ENCODE peak calls at places on chromosomes 4 and X, in ten cellular contexts. One of them, this sample, is unnamed.

GRCh38 chr4:159131564-159131963 is 28.7 kb downstream of the RAPGEF2 start:
- DNase-seq in CD4-positive, CD25-positive, alpha-beta regulatory T cell: no peak
- DNase-seq in astrocyte: no peak
- DNase-seq in ovary: no peak
- DNase-seq in OCI-LY7: no peak
- DNase-seq in epithelial cell of esophagus: no peak
- DNase-seq in GM23248: no peak
- DNase-seq in lower lobe of right lung: no peak
- DNase-seq in IMR-90: no peak
- DNase-seq in mucosa of descending colon: no peak
- DNase-seq in this sample: no peak

GRCh38 chr4:41122309-41122708 is 92.0 kb downstream of the APBB2 start:
- DNase-seq in GM23248: no peak
- DNase-seq in mucosa of descending colon: no peak
- DNase-seq in lower lobe of right lung: no peak
- DNase-seq in CD4-positive, CD25-positive, alpha-beta regulatory T cell: no peak
- DNase-seq in OCI-LY7: no peak
- DNase-seq in astrocyte: no peak
- DNase-seq in IMR-90: no peak
- DNase-seq in ovary: no peak
- DNase-seq in epithelial cell of esophagus: no peak
- DNase-seq in this sample: no peak

GRCh38 chrX:12978205-12979010 is 3.5 kb downstream of the TMSB4X start:
- DNase-seq in CD4-positive, CD25-positive, alpha-beta regulatory T cell: peak
- DNase-seq in GM23248: peak
- DNase-seq in OCI-LY7: peak
- DNase-seq in mucosa of descending colon: peak
- DNase-seq in astrocyte: peak
- DNase-seq in IMR-90: peak
- DNase-seq in lower lobe of right lung: peak
- DNase-seq in ovary: peak
- DNase-seq in epithelial cell of esophagus: peak
- DNase-seq in this sample: peak

GRCh38 chrX:135302269-135302873 is 6.9 kb upstream of the ETDC start:
- DNase-seq in epithelial cell of esophagus: no peak
- DNase-seq in astrocyte: no peak
- DNase-seq in CD4-positive, CD25-positive, alpha-beta regulatory T cell: no peak
- DNase-seq in GM23248: no peak
- DNase-seq in lower lobe of right lung: no peak
- DNase-seq in IMR-90: no peak
- DNase-seq in mucosa of descending colon: no peak
- DNase-seq in OCI-LY7: no peak
- DNase-seq in ovary: no peak
- DNase-seq in this sample: no peak

GRCh38 chr4:168856312-168856711 is 153.7 kb downstream of the CBR4 start:
- DNase-seq in CD4-positive, CD25-positive, alpha-beta regulatory T cell: no peak
- DNase-seq in GM23248: peak
- DNase-seq in ovary: no peak
- DNase-seq in lower lobe of right lung: no peak
- DNase-seq in epithelial cell of esophagus: no peak
- DNase-seq in IMR-90: peak
- DNase-seq in OCI-LY7: no peak
- DNase-seq in astrocyte: peak
- DNase-seq in mucosa of descending colon: no peak
- DNase-seq in this sample: peak

GRCh38 chrX:4642114-4642513 is 928.7 kb upstream of the PRKX start:
- DNase-seq in lower lobe of right lung: no peak
- DNase-seq in IMR-90: no peak
- DNase-seq in ovary: no peak
- DNase-seq in OCI-LY7: no peak
- DNase-seq in CD4-positive, CD25-positive, alpha-beta regulatory T cell: no peak
- DNase-seq in mucosa of descending colon: no peak
- DNase-seq in astrocyte: no peak
- DNase-seq in GM23248: no peak
- DNase-seq in epithelial cell of esophagus: no peak
- DNase-seq in this sample: no peak

GRCh38 chrX:88982933-88983332 is 235.9 kb downstream of the CPXCR1 start:
- DNase-seq in mucosa of descending colon: no peak
- DNase-seq in ovary: no peak
- DNase-seq in CD4-positive, CD25-positive, alpha-beta regulatory T cell: no peak
- DNase-seq in OCI-LY7: no peak
- DNase-seq in astrocyte: no peak
- DNase-seq in GM23248: no peak
- DNase-seq in lower lobe of right lung: no peak
- DNase-seq in epithelial cell of esophagus: no peak
- DNase-seq in IMR-90: no peak
- DNase-seq in this sample: no peak

GRCh38 chr4:2971275-2971674 is 7.9 kb downstream of the GRK4 start:
- DNase-seq in lower lobe of right lung: no peak
- DNase-seq in epithelial cell of esophagus: no peak
- DNase-seq in mucosa of descending colon: no peak
- DNase-seq in IMR-90: no peak
- DNase-seq in ovary: no peak
- DNase-seq in CD4-positive, CD25-positive, alpha-beta regulatory T cell: no peak
- DNase-seq in astrocyte: no peak
- DNase-seq in OCI-LY7: no peak
- DNase-seq in GM23248: no peak
- DNase-seq in this sample: no peak

GRCh38 chr4:11470709-11471441 is 42.2 kb upstream of the HS3ST1 start:
- DNase-seq in GM23248: no peak
- DNase-seq in astrocyte: no peak
- DNase-seq in epithelial cell of esophagus: peak
- DNase-seq in lower lobe of right lung: no peak
- DNase-seq in CD4-positive, CD25-positive, alpha-beta regulatory T cell: no peak
- DNase-seq in IMR-90: no peak
- DNase-seq in OCI-LY7: no peak
- DNase-seq in mucosa of descending colon: no peak
- DNase-seq in ovary: no peak
- DNase-seq in this sample: no peak

GRCh38 chr4:76904646-76905190 is 6.8 kb upstream of the SOWAHB start:
- DNase-seq in CD4-positive, CD25-positive, alpha-beta regulatory T cell: no peak
- DNase-seq in GM23248: no peak
- DNase-seq in OCI-LY7: no peak
- DNase-seq in epithelial cell of esophagus: peak
- DNase-seq in IMR-90: no peak
- DNase-seq in ovary: no peak
- DNase-seq in astrocyte: no peak
- DNase-seq in lower lobe of right lung: no peak
- DNase-seq in mucosa of descending colon: no peak
- DNase-seq in this sample: no peak

GRCh38 chrX:132488819-132489255 is at the start of gene MBNL3:
- DNase-seq in ovary: no peak
- DNase-seq in lower lobe of right lung: peak
- DNase-seq in astrocyte: peak
- DNase-seq in CD4-positive, CD25-positive, alpha-beta regulatory T cell: peak
- DNase-seq in mucosa of descending colon: peak
- DNase-seq in GM23248: peak
- DNase-seq in OCI-LY7: peak
- DNase-seq in epithelial cell of esophagus: peak
- DNase-seq in IMR-90: peak
- DNase-seq in this sample: peak

GRCh38 chr4:110224812-110225211 is 26.4 kb upstream of the ELOVL6 start:
- DNase-seq in GM23248: peak
- DNase-seq in lower lobe of right lung: no peak
- DNase-seq in CD4-positive, CD25-positive, alpha-beta regulatory T cell: no peak
- DNase-seq in IMR-90: peak
- DNase-seq in OCI-LY7: no peak
- DNase-seq in astrocyte: peak
- DNase-seq in ovary: no peak
- DNase-seq in mucosa of descending colon: no peak
- DNase-seq in epithelial cell of esophagus: no peak
- DNase-seq in this sample: no peak

GRCh38 chrX:15315509-15315908 is at the start of gene ASB11:
- DNase-seq in astrocyte: no peak
- DNase-seq in IMR-90: no peak
- DNase-seq in OCI-LY7: no peak
- DNase-seq in CD4-positive, CD25-positive, alpha-beta regulatory T cell: no peak
- DNase-seq in epithelial cell of esophagus: no peak
- DNase-seq in mucosa of descending colon: no peak
- DNase-seq in lower lobe of right lung: no peak
- DNase-seq in ovary: no peak
- DNase-seq in GM23248: no peak
- DNase-seq in this sample: no peak

GRCh38 chrX:15310117-15310516 is 5.3 kb downstream of the ASB11 start:
- DNase-seq in ovary: no peak
- DNase-seq in CD4-positive, CD25-positive, alpha-beta regulatory T cell: no peak
- DNase-seq in GM23248: peak
- DNase-seq in IMR-90: peak
- DNase-seq in lower lobe of right lung: no peak
- DNase-seq in OCI-LY7: no peak
- DNase-seq in astrocyte: peak
- DNase-seq in epithelial cell of esophagus: peak
- DNase-seq in mucosa of descending colon: no peak
- DNase-seq in this sample: peak

GRCh38 chrX:15314472-15314871 is 968 bp downstream of the ASB11 start:
- DNase-seq in lower lobe of right lung: no peak
- DNase-seq in OCI-LY7: no peak
- DNase-seq in mucosa of descending colon: no peak
- DNase-seq in IMR-90: no peak
- DNase-seq in GM23248: no peak
- DNase-seq in astrocyte: no peak
- DNase-seq in epithelial cell of esophagus: no peak
- DNase-seq in CD4-positive, CD25-positive, alpha-beta regulatory T cell: no peak
- DNase-seq in ovary: no peak
- DNase-seq in this sample: no peak

DNA sequence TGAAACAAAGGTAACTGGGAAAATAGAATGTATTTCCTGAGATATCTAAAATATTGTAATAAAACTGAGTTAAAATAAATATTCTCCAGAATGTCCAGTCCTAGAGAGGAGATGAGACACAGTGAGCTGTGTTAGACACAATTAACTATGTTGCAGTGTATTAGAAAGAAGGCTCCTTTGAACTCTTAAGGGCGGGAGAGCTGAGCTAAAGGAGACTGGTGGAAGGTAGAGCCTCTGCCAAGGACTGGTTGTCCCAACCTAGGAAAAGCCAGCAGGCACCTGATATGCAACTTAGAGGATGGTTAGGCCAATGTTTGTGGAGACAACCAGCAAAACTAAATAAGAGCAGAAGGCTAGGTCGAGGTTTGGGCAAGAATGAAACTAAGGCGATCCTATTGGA is 4.3 kb downstream of the ASB11 start:
- DNase-seq in astrocyte: no peak
- DNase-seq in OCI-LY7: no peak
- DNase-seq in IMR-90: no peak
- DNase-seq in epithelial cell of esophagus: no peak
- DNase-seq in GM23248: no peak
- DNase-seq in ovary: no peak
- DNase-seq in CD4-positive, CD25-positive, alpha-beta regulatory T cell: no peak
- DNase-seq in mucosa of descending colon: no peak
- DNase-seq in lower lobe of right lung: no peak
- DNase-seq in this sample: no peak
- H3K4me3 ChIP-seq in astrocyte: no peak
- H3K4me3 ChIP-seq in OCI-LY7: no peak
- H3K4me3 ChIP-seq in IMR-90: no peak
- H3K4me3 ChIP-seq in epithelial cell of esophagus: no peak
- H3K4me3 ChIP-seq in GM23248: no peak
- H3K4me3 ChIP-seq in ovary: no peak
- H3K4me3 ChIP-seq in CD4-positive, CD25-positive, alpha-beta regulatory T cell: no peak
- H3K4me3 ChIP-seq in mucosa of descending colon: no peak
- H3K4me3 ChIP-seq in lower lobe of right lung: no peak
- H3K4me3 ChIP-seq in this sample: no peak

DNA sequence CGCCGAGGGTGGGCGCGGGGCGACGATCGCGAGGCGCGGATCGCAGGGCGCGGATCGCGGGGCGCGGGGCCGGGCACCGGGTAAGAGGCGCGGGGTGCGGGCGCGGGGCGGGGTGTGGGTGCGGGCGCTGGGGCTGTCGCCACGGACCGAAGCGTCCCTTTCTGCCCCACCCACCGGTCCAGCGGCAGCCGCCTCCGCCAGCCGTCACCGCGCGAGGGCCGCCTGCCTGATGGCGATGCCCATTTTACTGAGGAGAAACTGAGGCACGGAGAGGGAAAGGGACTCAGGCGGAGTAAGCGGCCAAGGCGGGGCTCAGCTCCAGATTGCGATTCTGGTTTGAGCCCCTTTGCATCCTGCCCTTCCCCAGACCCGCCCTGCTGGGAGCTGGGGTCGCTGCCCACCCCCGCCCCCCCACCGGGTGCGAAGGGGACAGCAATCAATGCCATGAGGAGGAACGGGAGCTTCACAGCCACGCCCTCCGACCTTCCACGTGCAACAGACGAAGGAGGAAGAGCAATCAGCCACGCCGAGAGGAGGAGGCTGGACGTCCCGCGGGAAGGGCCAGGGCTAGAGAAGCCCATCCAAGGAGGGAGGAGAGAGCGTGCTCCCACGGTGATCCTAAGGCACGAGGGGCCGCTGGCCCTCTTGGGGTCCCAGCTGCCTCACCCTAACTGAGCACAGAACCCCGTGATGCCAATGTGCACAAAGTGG is 10.9 kb upstream of the MAN2B2 start:
- DNase-seq in ovary: no peak
- DNase-seq in OCI-LY7: no peak
- DNase-seq in lower lobe of right lung: no peak
- DNase-seq in mucosa of descending colon: peak
- DNase-seq in epithelial cell of esophagus: no peak
- DNase-seq in IMR-90: no peak
- DNase-seq in CD4-positive, CD25-positive, alpha-beta regulatory T cell: no peak
- DNase-seq in astrocyte: no peak
- DNase-seq in GM23248: no peak
- DNase-seq in this sample: no peak
- H3K4me3 ChIP-seq in ovary: no peak
- H3K4me3 ChIP-seq in OCI-LY7: no peak
- H3K4me3 ChIP-seq in lower lobe of right lung: peak
- H3K4me3 ChIP-seq in mucosa of descending colon: no peak
- H3K4me3 ChIP-seq in epithelial cell of esophagus: peak
- H3K4me3 ChIP-seq in IMR-90: no peak
- H3K4me3 ChIP-seq in CD4-positive, CD25-positive, alpha-beta regulatory T cell: no peak
- H3K4me3 ChIP-seq in astrocyte: no peak
- H3K4me3 ChIP-seq in GM23248: no peak
- H3K4me3 ChIP-seq in this sample: peak

GRCh38 chr4:185282968-185283367 is 73.6 kb downstream of the SNX25 start:
- DNase-seq in IMR-90: peak
- DNase-seq in lower lobe of right lung: no peak
- DNase-seq in astrocyte: no peak
- DNase-seq in GM23248: peak
- DNase-seq in ovary: no peak
- DNase-seq in CD4-positive, CD25-positive, alpha-beta regulatory T cell: no peak
- DNase-seq in mucosa of descending colon: no peak
- DNase-seq in epithelial cell of esophagus: peak
- DNase-seq in OCI-LY7: no peak
- DNase-seq in this sample: peak
- H3K4me3 ChIP-seq in IMR-90: no peak
- H3K4me3 ChIP-seq in lower lobe of right lung: no peak
- H3K4me3 ChIP-seq in astrocyte: no peak
- H3K4me3 ChIP-seq in GM23248: no peak
- H3K4me3 ChIP-seq in ovary: no peak
- H3K4me3 ChIP-seq in CD4-positive, CD25-positive, alpha-beta regulatory T cell: no peak
- H3K4me3 ChIP-seq in mucosa of descending colon: no peak
- H3K4me3 ChIP-seq in epithelial cell of esophagus: no peak
- H3K4me3 ChIP-seq in OCI-LY7: no peak
- H3K4me3 ChIP-seq in this sample: no peak

DNA sequence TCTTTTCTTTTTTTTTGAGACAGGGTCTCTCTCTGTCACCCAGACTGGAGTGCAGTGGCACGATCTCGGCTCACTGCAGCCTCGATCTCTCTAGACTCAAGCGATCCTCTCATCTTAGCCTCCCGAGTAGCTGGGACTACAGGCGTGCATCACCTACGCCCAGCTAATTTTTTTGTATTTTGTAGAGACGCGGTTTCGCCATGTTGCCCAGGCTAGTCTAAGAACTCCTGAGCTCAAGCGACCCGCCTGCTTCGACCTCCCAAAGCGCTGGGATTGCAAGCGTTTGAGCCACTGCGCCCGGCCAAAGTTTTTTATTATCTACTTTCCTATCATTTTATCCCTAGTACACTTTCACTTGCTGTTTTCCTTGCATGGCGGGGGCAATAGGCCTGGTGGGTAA is 1.4 kb downstream of the UBA6 start:
- DNase-seq in IMR-90: no peak
- DNase-seq in astrocyte: no peak
- DNase-seq in OCI-LY7: no peak
- DNase-seq in lower lobe of right lung: no peak
- DNase-seq in epithelial cell of esophagus: no peak
- DNase-seq in GM23248: no peak
- DNase-seq in ovary: no peak
- DNase-seq in CD4-positive, CD25-positive, alpha-beta regulatory T cell: no peak
- DNase-seq in mucosa of descending colon: peak
- DNase-seq in this sample: no peak
- H3K4me3 ChIP-seq in IMR-90: peak
- H3K4me3 ChIP-seq in astrocyte: peak
- H3K4me3 ChIP-seq in OCI-LY7: peak
- H3K4me3 ChIP-seq in lower lobe of right lung: peak
- H3K4me3 ChIP-seq in epithelial cell of esophagus: peak
- H3K4me3 ChIP-seq in GM23248: peak
- H3K4me3 ChIP-seq in ovary: no peak
- H3K4me3 ChIP-seq in CD4-positive, CD25-positive, alpha-beta regulatory T cell: peak
- H3K4me3 ChIP-seq in mucosa of descending colon: no peak
- H3K4me3 ChIP-seq in this sample: no peak